ENCODE peak calls at places on chromosomes 11 and 22, in nine cellular contexts. T is neural progenitor cell; J is CD8-positive, alpha-beta T cell; V is colonic mucosa; X is left ventricle myocardium inferior; K is K562; A is GM23248; U is A673; D is GM23338. B is an unnamed sample. For H3K27me3, the result is how much of the 10 kb centered on the place peaks cover.

GRCh38 chr11:75375626-75376025 is 23.7 kb upstream of the RPS3 start:
- DNase-seq in T (no peak), J (no peak), V (no peak), X (no peak), K (no peak), A (no peak), U (no peak), D (no peak), B (no peak)

GRCh38 chr22:36762687-36763260 is 13.1 kb downstream of the IFT27 start:
- DNase-seq in T (no peak), J (no peak), V (no peak), X (peak), K (no peak), A (peak), U (no peak), D (no peak), B (no peak)

GRCh38 chr22:19407649-19408606 is 23.6 kb downstream of the HIRA start:
- DNase-seq in T (no peak), J (no peak), V (peak), X (no peak), K (peak), A (peak), U (peak), D (no peak), B (no peak)

GRCh38 chr22:37189011-37189466 is 992 bp upstream of the C1QTNF6 start:
- DNase-seq in T (no peak), J (no peak), V (no peak), X (peak), K (no peak), A (peak), U (peak), D (peak), B (peak)

GRCh38 chr11:133907216-133907615 is 49.6 kb downstream of the IGSF9B start:
- DNase-seq in T (no peak), J (no peak), V (no peak), X (no peak), K (no peak), A (no peak), U (no peak), D (no peak), B (no peak)

GRCh38 chr11:82004537-82005213 is 729.0 kb downstream of the FAM181B start:
- DNase-seq in T (no peak), J (no peak), V (no peak), X (no peak), K (no peak), A (peak), U (no peak), D (no peak), B (no peak)

GRCh38 chr11:71255323-71255722 is 2.9 kb upstream of the SHANK2 start:
- DNase-seq in T (no peak), J (no peak), V (peak), X (no peak), K (no peak), A (no peak), U (no peak), D (peak), B (peak)

GRCh38 chr22:44728761-44729261 is 23.6 kb upstream of the ARHGAP8 start:
- DNase-seq in T (no peak), J (no peak), V (no peak), X (peak), K (no peak), A (no peak), U (no peak), D (no peak), B (no peak)

GRCh38 chr22:19984851-19985811 is 31.5 kb downstream of the ARVCF start:
- DNase-seq in T (no peak), J (no peak), V (no peak), X (no peak), K (no peak), A (no peak), U (no peak), D (no peak), B (no peak)

GRCh38 chr22:50170453-50171318 is at the start of gene PANX2:
- DNase-seq in T (peak), J (no peak), V (no peak), X (no peak), K (peak), A (peak), U (no peak), D (peak), B (no peak)

GRCh38 chr22:50169181-50169759 is 1.3 kb upstream of the PANX2 start:
- DNase-seq in T (no peak), J (no peak), V (no peak), X (no peak), K (no peak), A (peak), U (no peak), D (peak), B (no peak)

GRCh38 chr22:50171319-50171964 is 911 bp downstream of the PANX2 start:
- DNase-seq in T (no peak), J (no peak), V (no peak), X (no peak), K (no peak), A (no peak), U (no peak), D (peak), B (no peak)

GRCh38 chr22:50167689-50168489 is 2.6 kb upstream of the PANX2 start:
- DNase-seq in T (no peak), J (no peak), V (no peak), X (no peak), K (peak), A (no peak), U (no peak), D (no peak), B (no peak)

DNA sequence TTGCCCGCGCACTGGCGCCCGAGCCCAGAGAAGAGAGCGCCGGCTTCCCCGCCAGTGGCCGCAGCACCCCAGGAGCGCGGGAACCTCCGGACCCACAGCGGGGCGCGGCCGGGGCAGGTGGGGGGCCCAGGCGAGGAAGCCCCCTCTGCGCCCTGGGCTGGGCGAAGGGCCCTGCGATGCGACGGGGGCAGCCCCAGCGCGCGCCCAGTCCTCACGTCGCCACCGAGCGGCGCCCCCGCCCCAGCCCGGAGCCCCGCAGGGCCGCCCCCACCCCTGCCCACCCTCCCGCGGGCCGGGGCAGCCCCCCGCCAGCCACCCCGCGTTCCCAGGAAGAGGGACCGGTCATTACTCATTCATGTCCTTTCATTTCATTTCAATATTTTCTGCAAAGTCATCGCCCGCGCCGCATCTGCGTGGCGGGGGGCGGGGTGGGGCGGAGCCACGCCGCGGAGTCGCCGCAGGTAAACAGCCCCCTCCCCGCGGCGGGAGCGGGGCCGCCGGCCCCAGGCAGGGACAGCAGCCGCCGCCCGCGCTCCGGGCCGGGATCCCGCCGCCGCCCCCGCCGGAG is 673 bp upstream of the PANX2 start:
- DNase-seq in T (peak), J (no peak), V (no peak), X (no peak), K (peak), A (peak), U (peak), D (peak), B (no peak)
- H3K27me3 ChIP-seq in T (half or more), J (under half), V (under half), X (half or more), K (under half), A (under half), U (under half), D (under half), B (under half)

GRCh38 chr11:2312232-2313042 is 10.6 kb downstream of the TSPAN32 start:
- DNase-seq in T (no peak), J (no peak), V (no peak), X (no peak), K (no peak), A (peak), U (no peak), D (peak), B (no peak)
- H3K27me3 ChIP-seq in T (under half), J (under half), V (under half), X (under half), K (under half), A (under half), U (under half), D (under half), B (under half)

GRCh38 chr22:21070690-21071615 is 25.2 kb downstream of the LRRC74B start:
- DNase-seq in T (no peak), J (no peak), V (no peak), X (no peak), K (peak), A (no peak), U (no peak), D (no peak), B (no peak)

GRCh38 chr22:21067075-21067900 is 21.5 kb downstream of the LRRC74B start:
- DNase-seq in T (no peak), J (no peak), V (no peak), X (no peak), K (no peak), A (no peak), U (no peak), D (no peak), B (no peak)

GRCh38 chr22:21067901-21068680 is 22.3 kb downstream of the LRRC74B start:
- DNase-seq in T (no peak), J (no peak), V (no peak), X (no peak), K (no peak), A (no peak), U (no peak), D (no peak), B (no peak)

GRCh38 chr22:21069375-21069774 is 23.6 kb downstream of the LRRC74B start:
- DNase-seq in T (no peak), J (no peak), V (no peak), X (no peak), K (no peak), A (no peak), U (no peak), D (no peak), B (no peak)

GRCh38 chr22:21068681-21069276 is 23.0 kb downstream of the LRRC74B start:
- DNase-seq in T (peak), J (no peak), V (no peak), X (no peak), K (peak), A (no peak), U (no peak), D (no peak), B (no peak)
- H3K27me3 ChIP-seq in T (under half), J (under half), V (under half), X (under half), K (half or more), A (under half), U (under half), D (under half), B (under half)

GRCh38 chr11:128678017-128678416 is 15.9 kb upstream of the FLI1 start:
- DNase-seq in T (no peak), J (no peak), V (no peak), X (no peak), K (no peak), A (no peak), U (no peak), D (no peak), B (no peak)
- H3K27me3 ChIP-seq in T (half or more), J (under half), V (under half), X (under half), K (under half), A (under half), U (under half), D (under half), B (half or more)

DNA sequence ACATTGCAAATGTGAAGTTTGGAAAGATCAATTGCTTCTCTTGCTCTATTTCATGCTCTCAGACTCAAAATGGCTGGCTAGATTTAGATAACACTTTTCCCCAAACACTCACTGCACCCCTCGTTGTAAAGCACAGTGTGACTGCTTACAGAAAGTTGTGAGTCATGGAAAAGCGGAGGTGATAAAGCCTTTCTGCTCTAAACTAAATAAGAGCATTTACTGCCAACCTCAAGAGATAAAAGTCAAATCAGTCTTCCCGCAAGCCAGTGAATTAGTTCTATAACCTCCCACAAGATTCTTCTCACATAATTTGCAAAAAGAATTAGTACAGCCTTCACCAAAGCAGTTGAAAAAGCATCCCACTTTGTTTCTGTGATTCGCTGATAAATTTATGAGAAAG is 168.7 kb downstream of the WT1 start:
- DNase-seq in T (no peak), J (no peak), V (no peak), X (no peak), K (no peak), A (no peak), U (peak), D (no peak), B (no peak)
- H3K27me3 ChIP-seq in T (under half), J (under half), V (under half), X (under half), K (under half), A (under half), U (under half), D (under half), B (under half)

DNA sequence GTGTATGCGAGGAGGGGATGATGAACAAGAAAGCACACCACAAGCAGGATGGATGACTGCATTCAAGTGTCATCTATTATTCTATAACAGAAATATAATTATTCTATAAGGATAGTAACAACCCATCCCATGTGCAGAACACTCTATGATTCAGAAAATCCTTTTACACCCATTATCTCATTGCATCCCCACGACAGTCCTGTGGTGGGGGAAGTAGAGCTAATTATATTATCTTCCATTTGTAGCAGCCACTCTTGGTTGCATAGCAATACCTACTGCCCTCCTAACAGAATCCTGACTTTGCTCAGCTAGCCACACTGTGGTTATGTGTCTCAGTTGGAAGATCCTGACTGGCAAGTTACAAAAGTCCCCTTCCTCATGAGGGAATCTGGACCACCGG is 406.5 kb upstream of the NARS2 start:
- DNase-seq in T (no peak), J (no peak), V (no peak), X (no peak), K (no peak), A (no peak), U (no peak), D (no peak), B (no peak)
- H3K27me3 ChIP-seq in T (under half), J (under half), V (under half), X (under half), K (under half), A (under half), U (under half), D (under half), B (under half)

GRCh38 chr22:35457729-35458546 is 58.0 kb downstream of the MCM5 start:
- DNase-seq in T (no peak), J (no peak), V (no peak), X (no peak), K (no peak), A (peak), U (no peak), D (no peak), B (no peak)
- H3K27me3 ChIP-seq in T (under half), J (under half), V (under half), X (under half), K (under half), A (under half), U (under half), D (under half), B (under half)